ENCODE peak calls at places on chromosomes 11 and 22, in nine cellular contexts. S is astrocyte; O is activated CD4-positive, CD25-positive, alpha-beta regulatory T cell; I is renal cortical epithelial cell; R is CD4-positive, alpha-beta T cell; U is NCI-H2171; W is cardiac fibroblast; V is pancreas; C is LoVo. D is an unnamed sample.

GRCh38 chr22:30605449-30606110 is 1.4 kb upstream of the TCN2 start:
- DNase-seq in C (peak), R (peak), W (peak), S (peak), V (no peak), U (no peak), O (no peak), I (peak), D (peak)

GRCh38 chr22:30212996-30213441 is 33.5 kb downstream of the LIF start:
- DNase-seq in V (no peak), I (no peak), O (no peak), S (no peak), C (no peak), U (no peak), W (no peak), R (no peak), D (no peak)

GRCh38 chr22:49827853-49828598 is at the start of gene BRD1:
- DNase-seq in R (peak), U (peak), C (peak), O (peak), V (peak), S (peak), W (peak), I (no peak), D (peak)

GRCh38 chr22:27624705-27625104 is 176.9 kb downstream of the MN1 start:
- DNase-seq in W (no peak), O (no peak), I (no peak), S (peak), R (no peak), V (no peak), U (no peak), C (no peak), D (no peak)

GRCh38 chr11:68308068-68308467 is 4.3 kb upstream of the LRP5 start:
- DNase-seq in S (no peak), U (no peak), W (no peak), V (no peak), C (no peak), O (no peak), R (no peak), I (no peak), D (no peak)

GRCh38 chr22:17896552-17896951 is 122.3 kb upstream of the BID start:
- DNase-seq in S (no peak), C (no peak), R (no peak), W (peak), U (no peak), O (no peak), V (peak), I (no peak), D (no peak)

GRCh38 chr22:26689553-26690301 is 32.3 kb downstream of the MIAT start:
- DNase-seq in C (no peak), R (no peak), I (no peak), V (no peak), U (no peak), O (no peak), W (no peak), S (no peak), D (no peak)

GRCh38 chr11:17852246-17852645 is 117.7 kb downstream of the KCNC1 start:
- DNase-seq in W (no peak), O (no peak), I (peak), U (no peak), R (no peak), S (peak), V (no peak), C (no peak), D (no peak)